ENCODE peak calls at places on chromosomes 13 and 19, in six cellular contexts. One of them, this sample, is unnamed.

GRCh38 chr19:38841787-38842438 is 7.9 kb downstream of the HNRNPL start:
- DNase-seq in right lobe of liver: no peak
- DNase-seq in tibial nerve: no peak
- DNase-seq in transverse colon: no peak
- DNase-seq in IMR-90: no peak
- DNase-seq in sigmoid colon: no peak
- DNase-seq in this sample: no peak

GRCh38 chr13:45156565-45157361 is 36.5 kb downstream of the GTF2F2 start:
- DNase-seq in right lobe of liver: no peak
- DNase-seq in tibial nerve: no peak
- DNase-seq in transverse colon: no peak
- DNase-seq in IMR-90: peak
- DNase-seq in sigmoid colon: no peak
- DNase-seq in this sample: no peak

GRCh38 chr13:106835477-106835876 is 267.5 kb upstream of the ARGLU1 start:
- DNase-seq in right lobe of liver: no peak
- DNase-seq in tibial nerve: no peak
- DNase-seq in transverse colon: no peak
- DNase-seq in IMR-90: no peak
- DNase-seq in sigmoid colon: no peak
- DNase-seq in this sample: no peak

GRCh38 chr19:45340899-45341453 is 426 bp downstream of the KLC3 start:
- DNase-seq in right lobe of liver: no peak
- DNase-seq in tibial nerve: no peak
- DNase-seq in transverse colon: no peak
- DNase-seq in IMR-90: peak
- DNase-seq in sigmoid colon: no peak
- DNase-seq in this sample: peak

GRCh38 chr13:27922974-27923612 is 3.3 kb downstream of the PDX1 start:
- DNase-seq in right lobe of liver: no peak
- DNase-seq in tibial nerve: no peak
- DNase-seq in transverse colon: no peak
- DNase-seq in IMR-90: no peak
- DNase-seq in sigmoid colon: no peak
- DNase-seq in this sample: no peak

GRCh38 chr19:46076951-46077814 is 36.4 kb upstream of the IGFL4 start:
- DNase-seq in right lobe of liver: no peak
- DNase-seq in tibial nerve: peak
- DNase-seq in transverse colon: peak
- DNase-seq in IMR-90: peak
- DNase-seq in sigmoid colon: peak
- DNase-seq in this sample: peak

GRCh38 chr13:107716241-107716640 is 499.1 kb downstream of the LIG4 start:
- DNase-seq in right lobe of liver: no peak
- DNase-seq in tibial nerve: no peak
- DNase-seq in transverse colon: no peak
- DNase-seq in IMR-90: no peak
- DNase-seq in sigmoid colon: no peak
- DNase-seq in this sample: no peak

GRCh38 chr13:26184791-26185250 is 37.3 kb downstream of the RNF6 start:
- DNase-seq in right lobe of liver: peak
- DNase-seq in tibial nerve: peak
- DNase-seq in transverse colon: peak
- DNase-seq in IMR-90: peak
- DNase-seq in sigmoid colon: peak
- DNase-seq in this sample: peak

GRCh38 chr19:5805465-5806132 is 732 bp downstream of the NRTN start:
- DNase-seq in right lobe of liver: peak
- DNase-seq in tibial nerve: peak
- DNase-seq in transverse colon: peak
- DNase-seq in IMR-90: peak
- DNase-seq in sigmoid colon: peak
- DNase-seq in this sample: peak

GRCh38 chr19:2097330-2098327 is 914 bp downstream of the IZUMO4 start:
- DNase-seq in right lobe of liver: no peak
- DNase-seq in tibial nerve: no peak
- DNase-seq in transverse colon: peak
- DNase-seq in IMR-90: no peak
- DNase-seq in sigmoid colon: peak
- DNase-seq in this sample: no peak

GRCh38 chr19:45768644-45769053 is 403 bp downstream of the SIX5 start:
- DNase-seq in right lobe of liver: no peak
- DNase-seq in tibial nerve: no peak
- DNase-seq in transverse colon: peak
- DNase-seq in IMR-90: peak
- DNase-seq in sigmoid colon: peak
- DNase-seq in this sample: peak

GRCh38 chr13:50596776-50597203 is 246.7 kb downstream of the DLEU7 start:
- DNase-seq in right lobe of liver: no peak
- DNase-seq in tibial nerve: no peak
- DNase-seq in transverse colon: no peak
- DNase-seq in IMR-90: no peak
- DNase-seq in sigmoid colon: no peak
- DNase-seq in this sample: no peak

GRCh38 chr19:41299755-41300089 is 10.2 kb upstream of the CCDC97 start:
- DNase-seq in right lobe of liver: no peak
- DNase-seq in tibial nerve: peak
- DNase-seq in transverse colon: peak
- DNase-seq in IMR-90: peak
- DNase-seq in sigmoid colon: peak
- DNase-seq in this sample: peak

GRCh38 chr13:46179576-46180368 is 2.2 kb downstream of the LCP1 start:
- DNase-seq in right lobe of liver: no peak
- DNase-seq in tibial nerve: peak
- DNase-seq in transverse colon: peak
- DNase-seq in IMR-90: no peak
- DNase-seq in sigmoid colon: no peak
- DNase-seq in this sample: peak

GRCh38 chr13:45875951-45876350 is 24.4 kb upstream of the SIAH3 start:
- DNase-seq in right lobe of liver: no peak
- DNase-seq in tibial nerve: no peak
- DNase-seq in transverse colon: no peak
- DNase-seq in IMR-90: no peak
- DNase-seq in sigmoid colon: no peak
- DNase-seq in this sample: no peak

GRCh38 chr13:62997038-62997619 is 1581.5 kb upstream of the PCDH20 start:
- DNase-seq in right lobe of liver: no peak
- DNase-seq in tibial nerve: no peak
- DNase-seq in transverse colon: no peak
- DNase-seq in IMR-90: no peak
- DNase-seq in sigmoid colon: no peak
- DNase-seq in this sample: no peak

GRCh38 chr19:53771133-53771532 is 53.0 kb downstream of the NLRP12 start:
- DNase-seq in right lobe of liver: no peak
- DNase-seq in tibial nerve: no peak
- DNase-seq in transverse colon: no peak
- DNase-seq in IMR-90: no peak
- DNase-seq in sigmoid colon: no peak
- DNase-seq in this sample: no peak

GRCh38 chr19:3024509-3024869 is 4.6 kb downstream of the TLE2 start:
- DNase-seq in right lobe of liver: no peak
- DNase-seq in tibial nerve: no peak
- DNase-seq in transverse colon: no peak
- DNase-seq in IMR-90: no peak
- DNase-seq in sigmoid colon: no peak
- DNase-seq in this sample: no peak

GRCh38 chr13:20689291-20689690 is 14.2 kb upstream of the IL17D start:
- DNase-seq in right lobe of liver: no peak
- DNase-seq in tibial nerve: no peak
- DNase-seq in transverse colon: no peak
- DNase-seq in IMR-90: no peak
- DNase-seq in sigmoid colon: no peak
- DNase-seq in this sample: no peak

GRCh38 chr13:111184685-111185401 is 69.7 kb downstream of the ARHGEF7 start:
- DNase-seq in right lobe of liver: no peak
- DNase-seq in tibial nerve: no peak
- DNase-seq in transverse colon: peak
- DNase-seq in IMR-90: no peak
- DNase-seq in sigmoid colon: no peak
- DNase-seq in this sample: no peak
- H3K4me3 ChIP-seq in right lobe of liver: no peak
- H3K4me3 ChIP-seq in tibial nerve: no peak
- H3K4me3 ChIP-seq in transverse colon: no peak
- H3K4me3 ChIP-seq in IMR-90: no peak
- H3K4me3 ChIP-seq in sigmoid colon: no peak
- H3K4me3 ChIP-seq in this sample: no peak

GRCh38 chr19:36112678-36113077 is 1.7 kb downstream of the OVOL3 start:
- DNase-seq in right lobe of liver: no peak
- DNase-seq in tibial nerve: no peak
- DNase-seq in transverse colon: no peak
- DNase-seq in IMR-90: no peak
- DNase-seq in sigmoid colon: no peak
- DNase-seq in this sample: no peak

GRCh38 chr19:36111200-36111539 is 227 bp downstream of the OVOL3 start:
- DNase-seq in right lobe of liver: no peak
- DNase-seq in tibial nerve: no peak
- DNase-seq in transverse colon: no peak
- DNase-seq in IMR-90: no peak
- DNase-seq in sigmoid colon: no peak
- DNase-seq in this sample: no peak

GRCh38 chr19:36108684-36109083 is 2.3 kb upstream of the OVOL3 start:
- DNase-seq in right lobe of liver: no peak
- DNase-seq in tibial nerve: no peak
- DNase-seq in transverse colon: no peak
- DNase-seq in IMR-90: no peak
- DNase-seq in sigmoid colon: no peak
- DNase-seq in this sample: no peak

GRCh38 chr19:36113425-36113824 is 1.2 kb downstream of the POLR2I start:
- DNase-seq in right lobe of liver: no peak
- DNase-seq in tibial nerve: no peak
- DNase-seq in transverse colon: no peak
- DNase-seq in IMR-90: no peak
- DNase-seq in sigmoid colon: no peak
- DNase-seq in this sample: no peak

DNA sequence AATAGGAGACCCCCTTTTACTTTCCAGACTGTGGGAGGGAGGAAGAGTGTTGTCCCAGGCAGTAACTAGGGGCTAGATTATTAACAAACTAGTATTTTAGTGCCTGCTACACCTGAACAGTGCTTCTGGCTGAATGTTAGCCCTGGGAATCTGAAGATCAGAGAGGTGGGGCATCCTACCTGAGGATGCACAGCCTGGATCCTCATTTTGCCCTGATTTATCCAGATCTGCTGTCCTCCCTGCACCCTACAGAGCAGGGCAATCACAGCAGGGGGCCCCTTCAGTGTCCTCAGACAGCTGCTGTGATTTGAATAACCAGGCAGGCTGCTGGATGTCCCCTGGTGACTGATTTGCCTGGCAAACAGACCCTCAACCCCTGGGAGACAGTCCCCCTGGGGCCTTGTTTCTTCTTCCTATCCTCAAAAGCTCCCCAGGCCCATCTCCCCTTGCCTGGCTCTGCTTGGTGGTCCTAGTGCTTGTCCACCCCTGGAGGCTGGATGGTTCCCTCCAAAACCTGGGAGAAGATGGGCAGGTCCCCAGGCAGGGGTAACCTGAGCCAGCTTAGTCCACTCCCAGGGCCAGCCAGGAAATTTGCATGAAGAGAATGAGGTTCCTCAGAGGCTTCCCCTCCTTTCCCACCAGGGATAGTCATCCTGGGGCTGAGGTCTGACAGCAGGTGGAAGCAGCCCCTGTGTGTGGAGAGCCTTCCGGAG is at the start of gene OVOL3:
- DNase-seq in right lobe of liver: no peak
- DNase-seq in tibial nerve: no peak
- DNase-seq in transverse colon: no peak
- DNase-seq in IMR-90: no peak
- DNase-seq in sigmoid colon: no peak
- DNase-seq in this sample: no peak
- TF ChIP-seq POLR2A in right lobe of liver: no peak
- TF ChIP-seq POLR2A in tibial nerve: no peak
- TF ChIP-seq POLR2A in transverse colon: no peak
- TF ChIP-seq POLR2A in IMR-90: no peak
- TF ChIP-seq POLR2A in sigmoid colon: no peak
- TF ChIP-seq POLR2A in this sample: no peak

GRCh38 chr19:12764698-12765097 is 10.7 kb downstream of the HOOK2 start:
- DNase-seq in right lobe of liver: no peak
- DNase-seq in tibial nerve: no peak
- DNase-seq in transverse colon: no peak
- DNase-seq in IMR-90: no peak
- DNase-seq in sigmoid colon: no peak
- DNase-seq in this sample: no peak

GRCh38 chr19:12767666-12768065 is 7.7 kb downstream of the HOOK2 start:
- DNase-seq in right lobe of liver: no peak
- DNase-seq in tibial nerve: no peak
- DNase-seq in transverse colon: no peak
- DNase-seq in IMR-90: no peak
- DNase-seq in sigmoid colon: no peak
- DNase-seq in this sample: no peak

GRCh38 chr19:12763100-12763499 is 11.5 kb downstream of the BEST2 start:
- DNase-seq in right lobe of liver: peak
- DNase-seq in tibial nerve: no peak
- DNase-seq in transverse colon: no peak
- DNase-seq in IMR-90: no peak
- DNase-seq in sigmoid colon: no peak
- DNase-seq in this sample: no peak

GRCh38 chr19:12767150-12767549 is 8.2 kb downstream of the HOOK2 start:
- DNase-seq in right lobe of liver: no peak
- DNase-seq in tibial nerve: no peak
- DNase-seq in transverse colon: no peak
- DNase-seq in IMR-90: no peak
- DNase-seq in sigmoid colon: no peak
- DNase-seq in this sample: no peak

DNA sequence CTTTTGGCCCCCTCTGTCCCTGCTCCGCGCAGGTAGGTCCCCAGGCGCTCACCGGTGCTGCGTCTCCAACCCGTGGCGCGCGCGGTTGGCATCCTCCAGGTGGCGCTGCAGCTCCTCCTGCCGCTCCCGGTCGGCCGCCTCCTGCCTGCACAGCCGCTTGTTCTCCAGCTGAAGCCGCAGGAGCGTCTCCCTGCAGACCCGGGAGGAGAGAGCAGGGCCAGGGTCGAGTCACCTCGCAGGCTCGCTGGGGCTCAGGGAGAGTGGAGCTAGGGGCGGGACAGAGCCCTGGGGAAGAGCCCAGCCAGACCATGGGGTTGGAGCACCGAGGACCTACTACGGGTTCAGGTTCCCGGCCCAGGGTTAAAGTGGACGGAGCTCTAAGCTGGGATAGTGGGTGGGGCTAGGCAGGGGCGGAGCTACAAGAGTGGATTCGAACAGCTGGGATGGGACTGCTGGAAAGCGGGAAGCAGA is 9.3 kb downstream of the HOOK2 start:
- DNase-seq in right lobe of liver: no peak
- DNase-seq in tibial nerve: peak
- DNase-seq in transverse colon: peak
- DNase-seq in IMR-90: peak
- DNase-seq in sigmoid colon: peak
- DNase-seq in this sample: peak
- TF ChIP-seq CTCF in right lobe of liver: peak
- TF ChIP-seq CTCF in tibial nerve: peak
- TF ChIP-seq CTCF in transverse colon: peak
- TF ChIP-seq CTCF in IMR-90: peak
- TF ChIP-seq CTCF in sigmoid colon: peak
- TF ChIP-seq CTCF in this sample: peak

DNA sequence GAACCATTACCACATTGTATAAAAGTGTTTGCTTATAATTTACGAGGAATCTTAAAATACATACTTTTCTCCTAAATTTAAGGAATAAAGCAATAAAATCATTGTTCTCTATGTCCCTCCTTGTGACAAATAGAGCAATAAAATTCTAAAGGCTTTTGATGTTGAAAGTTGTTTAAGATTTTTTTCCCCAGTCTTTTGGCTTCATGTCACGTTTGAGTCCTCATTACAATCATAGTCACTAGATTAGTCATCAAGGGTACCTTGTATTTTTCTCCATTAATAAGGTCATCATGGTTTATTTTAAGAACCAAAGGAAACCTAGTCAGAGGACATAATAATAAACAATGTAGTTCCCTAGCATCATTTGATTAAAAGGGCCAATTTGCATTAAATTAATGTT is 3.2 kb downstream of the WBP4 start:
- DNase-seq in right lobe of liver: no peak
- DNase-seq in tibial nerve: no peak
- DNase-seq in transverse colon: no peak
- DNase-seq in IMR-90: peak
- DNase-seq in sigmoid colon: no peak
- DNase-seq in this sample: no peak
- H3K4me3 ChIP-seq in right lobe of liver: no peak
- H3K4me3 ChIP-seq in tibial nerve: no peak
- H3K4me3 ChIP-seq in transverse colon: no peak
- H3K4me3 ChIP-seq in IMR-90: no peak
- H3K4me3 ChIP-seq in sigmoid colon: no peak
- H3K4me3 ChIP-seq in this sample: no peak

This sample was measured in thyroid gland.